ENCODE peak calls at places on chromosomes 11 and 22, in six cellular contexts. K is cardiac muscle cell, P is neuronal stem cell, S is stomach, N is heart left ventricle, U is Panc1. T is an unnamed sample. For H3K4me1 and H3K9me3, the result is how much of the 10 kb centered on the place peaks cover.

GRCh38 chr11:117949062-117949461 is 19.9 kb upstream of the TMPRSS13 start:
- DNase-seq in K (no peak), P (no peak), S (no peak), N (no peak), U (no peak), T (no peak)

GRCh38 chr11:10318527-10318802 is 13.6 kb downstream of the ADM start:
- DNase-seq in K (no peak), P (no peak), S (no peak), N (no peak), U (no peak), T (peak)

GRCh38 chr22:17283423-17283822 is 64.2 kb upstream of the ADA2 start:
- DNase-seq in K (no peak), P (no peak), S (no peak), N (no peak), U (no peak), T (no peak)

GRCh38 chr11:2398664-2399355 is 1.7 kb upstream of the TSSC4 start:
- DNase-seq in K (no peak), P (no peak), S (no peak), N (no peak), U (no peak), T (no peak)

GRCh38 chr22:28296452-28296851 is 377.4 kb upstream of the PITPNB start:
- DNase-seq in K (no peak), P (no peak), S (no peak), N (no peak), U (no peak), T (no peak)

GRCh38 chr11:79077684-79078379 is 363.0 kb downstream of the TENM4 start:
- DNase-seq in K (no peak), P (no peak), S (no peak), N (no peak), U (no peak), T (no peak)

GRCh38 chr11:112835556-112835955 is 125.7 kb upstream of the NCAM1 start:
- DNase-seq in K (no peak), P (no peak), S (no peak), N (no peak), U (no peak), T (no peak)

GRCh38 chr11:91248199-91248807 is 976.3 kb upstream of the FAT3 start:
- DNase-seq in K (peak), P (peak), S (peak), N (no peak), U (peak), T (peak)

GRCh38 chr22:19446603-19447387 is 716 bp downstream of the C22orf39 start:
- DNase-seq in K (no peak), P (peak), S (no peak), N (no peak), U (no peak), T (no peak)

GRCh38 chr11:110679323-110679980 is 32.8 kb downstream of the ARHGAP20 start:
- DNase-seq in K (no peak), P (no peak), S (no peak), N (no peak), U (no peak), T (no peak)

GRCh38 chr11:56841210-56841810 is 92.8 kb upstream of the OR9G4 start:
- DNase-seq in K (peak), P (peak), S (peak), N (no peak), U (peak), T (peak)

GRCh38 chr22:37751449-37752188 is 54.8 kb downstream of the TRIOBP start:
- DNase-seq in K (no peak), P (no peak), S (no peak), N (peak), U (no peak), T (no peak)

GRCh38 chr22:30396871-30397655 is at the start of gene SEC14L2:
- DNase-seq in K (peak), P (no peak), S (peak), N (peak), U (no peak), T (peak)

GRCh38 chr11:102850973-102851745 is 7.8 kb upstream of the MMP3 start:
- DNase-seq in K (no peak), P (no peak), S (no peak), N (no peak), U (no peak), T (peak)

GRCh38 chr11:134661660-134662059 is 249.6 kb upstream of the B3GAT1 start:
- DNase-seq in K (no peak), P (no peak), S (peak), N (no peak), U (no peak), T (no peak)

GRCh38 chr22:24432059-24432853 is 4.9 kb downstream of the ADORA2A start:
- DNase-seq in K (peak), P (no peak), S (peak), N (peak), U (no peak), T (peak)

GRCh38 chr11:67600324-67601029 is 6.3 kb upstream of the NDUFV1 start:
- DNase-seq in K (no peak), P (no peak), S (no peak), N (no peak), U (no peak), T (no peak)

GRCh38 chr11:86715611-86716010 is 43.2 kb upstream of the ME3 start:
- DNase-seq in K (no peak), P (no peak), S (no peak), N (no peak), U (no peak), T (no peak)

GRCh38 chr22:18033204-18033998 is 9.0 kb upstream of the MICAL3 start:
- DNase-seq in K (no peak), P (no peak), S (no peak), N (no peak), U (no peak), T (no peak)

GRCh38 chr11:117199061-117199915 is at the start of gene TAGLN:
- DNase-seq in K (peak), P (peak), S (peak), N (peak), U (no peak), T (no peak)

GRCh38 chr11:71281901-71282300 is 29.5 kb upstream of the SHANK2 start:
- DNase-seq in K (no peak), P (no peak), S (peak), N (no peak), U (no peak), T (no peak)

GRCh38 chr11:121611242-121611641 is 158.5 kb upstream of the SORL1-AS1 start:
- DNase-seq in K (no peak), P (no peak), S (no peak), N (no peak), U (no peak), T (no peak)

GRCh38 chr11:8831861-8832260 is 79.1 kb upstream of the AKIP1 start:
- DNase-seq in K (no peak), P (no peak), S (no peak), N (no peak), U (no peak), T (no peak)

GRCh38 chr22:25167834-25168601 is 31.6 kb upstream of the CRYBB3 start:
- DNase-seq in K (no peak), P (no peak), S (peak), N (no peak), U (no peak), T (peak)

GRCh38 chr11:27723685-27724084 is 23.4 kb upstream of the BDNF start:
- DNase-seq in K (no peak), P (no peak), S (no peak), N (no peak), U (no peak), T (no peak)

GRCh38 chr11:48037709-48038468 is 57.5 kb downstream of the PTPRJ start:
- DNase-seq in K (no peak), P (no peak), S (no peak), N (no peak), U (no peak), T (no peak)

GRCh38 chr22:38413085-38414008 is 41.7 kb downstream of the KCNJ4 start:
- DNase-seq in K (peak), P (no peak), S (peak), N (peak), U (no peak), T (peak)

GRCh38 chr22:40249286-40249685 is 71.6 kb downstream of the TNRC6B start:
- DNase-seq in K (no peak), P (no peak), S (no peak), N (no peak), U (no peak), T (no peak)

GRCh38 chr11:108958446-108959123 is 293.7 kb downstream of the DDX10 start:
- DNase-seq in K (no peak), P (no peak), S (no peak), N (no peak), U (peak), T (no peak)

GRCh38 chr11:90840071-90840470 is 617.2 kb upstream of the CHORDC1 start:
- DNase-seq in K (no peak), P (no peak), S (no peak), N (no peak), U (no peak), T (no peak)

GRCh38 chr11:8233691-8234424 is 29.8 kb downstream of the LMO1 start:
- DNase-seq in K (no peak), P (no peak), S (no peak), N (peak), U (no peak), T (no peak)

GRCh38 chr11:129910360-129910759 is 15.0 kb upstream of the NFRKB start:
- DNase-seq in K (peak), P (no peak), S (no peak), N (no peak), U (no peak), T (no peak)

GRCh38 chr11:125270711-125271110 is 106.2 kb downstream of the PKNOX2 start:
- DNase-seq in K (no peak), P (no peak), S (no peak), N (peak), U (no peak), T (no peak)

GRCh38 chr11:122729139-122729538 is 73.6 kb downstream of the UBASH3B start:
- DNase-seq in K (no peak), P (no peak), S (no peak), N (no peak), U (no peak), T (no peak)
- H3K27ac ChIP-seq in K (no peak), P (no peak), S (no peak), N (no peak), U (no peak), T (peak)

DNA sequence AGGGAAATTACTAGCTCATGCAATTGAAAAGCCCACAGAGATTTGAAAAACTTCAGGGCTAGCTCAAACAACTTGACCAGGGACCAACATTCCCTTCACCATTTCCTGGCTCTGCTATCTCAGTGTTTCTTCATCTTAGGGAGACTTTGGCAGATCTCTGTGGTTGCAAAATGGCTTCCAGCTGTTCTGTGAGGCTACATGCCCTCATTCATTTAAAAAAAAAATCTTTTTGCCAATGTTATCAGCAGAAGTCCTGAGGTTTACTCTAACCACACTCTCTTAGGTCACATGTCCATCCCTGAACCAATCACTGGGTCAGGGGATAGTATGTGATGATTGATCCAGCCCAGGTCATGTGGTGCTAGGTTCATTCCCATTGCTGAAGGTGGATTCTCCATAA is 13.9 kb upstream of the RASSF10 start:
- DNase-seq in K (no peak), P (no peak), S (no peak), N (no peak), U (no peak), T (no peak)
- H3K4me1 ChIP-seq in K (under half), P (under half), S (under half), N (under half), U (under half), T (under half)

GRCh38 chr22:48892571-48893287 is 934.9 kb downstream of the BRD1 start:
- DNase-seq in K (no peak), P (no peak), S (no peak), N (no peak), U (no peak), T (no peak)
- H3K9me3 ChIP-seq in K (under half), P (under half), S (under half), N (under half), U (under half), T (under half)

GRCh38 chr22:49950396-49950994 is 10.1 kb upstream of the PIM3 start:
- DNase-seq in K (no peak), P (no peak), S (peak), N (no peak), U (no peak), T (no peak)
- H3K27ac ChIP-seq in K (no peak), P (no peak), S (peak), N (no peak), U (peak), T (peak)

GRCh38 chr11:13315517-13316432 is 38.2 kb downstream of the BMAL1 start:
- DNase-seq in K (no peak), P (no peak), S (no peak), N (no peak), U (no peak), T (no peak)
- H3K4me1 ChIP-seq in K (under half), P (under half), S (half or more), N (under half), U (under half), T (under half)